ENCODE peak calls at places on chromosomes 2 and 18, in seven cellular contexts. C is cardiac fibroblast; E is heart left ventricle; L is RWPE2; M is stimulated activated CD4-positive, alpha-beta T cell treated with anti-CD3 and anti-CD28 coated beads, Interleukin-2, amount 100 ng/mL, for 48 hours; F is A549; T is EL. I is an unnamed sample.

GRCh38 chr2:177187631-177188312 is 24.8 kb upstream of the HNRNPA3 start:
- DNase-seq in F (no peak), L (no peak), T (peak), C (peak), E (no peak), M (no peak), I (peak)

GRCh38 chr2:128322651-128323491 is 4.2 kb upstream of the HS6ST1 start:
- DNase-seq in T (no peak), M (no peak), F (no peak), C (peak), L (no peak), E (peak), I (no peak)

GRCh38 chr2:81495556-81495955 is 1191.0 kb upstream of the LRRTM1 start:
- DNase-seq in C (no peak), L (no peak), T (no peak), F (no peak), E (no peak), M (no peak), I (no peak)

GRCh38 chr2:11540148-11540995 is 6.5 kb downstream of the GREB1 start:
- DNase-seq in L (no peak), T (no peak), F (no peak), M (no peak), C (no peak), E (no peak), I (no peak)

GRCh38 chr2:8576525-8577157 is 105.2 kb upstream of the ID2 start:
- DNase-seq in T (no peak), E (no peak), M (no peak), C (no peak), L (no peak), F (no peak), I (no peak)

GRCh38 chr2:3223080-3223923 is 154.3 kb downstream of the EIPR1 start:
- DNase-seq in M (peak), T (peak), E (no peak), C (peak), L (no peak), F (no peak), I (no peak)

GRCh38 chr18:70322928-70323327 is 34.1 kb downstream of the SOCS6 start:
- DNase-seq in C (peak), F (peak), T (peak), M (no peak), L (no peak), E (no peak), I (no peak)

GRCh38 chr2:108640731-108641130 is 78.6 kb upstream of the RANBP2 start:
- DNase-seq in F (peak), M (no peak), C (peak), L (no peak), T (peak), E (no peak), I (peak)

GRCh38 chr2:137826373-137827372 is 137.6 kb upstream of the HNMT start:
- DNase-seq in E (no peak), M (no peak), C (no peak), T (no peak), F (no peak), L (no peak), I (no peak)

GRCh38 chr2:218332920-218333645 is 23.6 kb upstream of the CATIP start:
- DNase-seq in F (no peak), T (no peak), M (no peak), E (no peak), C (peak), L (no peak), I (no peak)

GRCh38 chr18:77360315-77361186 is 110.9 kb downstream of the GALR1 start:
- DNase-seq in M (no peak), C (no peak), F (no peak), T (no peak), E (no peak), L (no peak), I (no peak)

GRCh38 chr2:172285010-172285621 is 142.3 kb upstream of the ITGA6 start:
- DNase-seq in T (peak), C (peak), M (no peak), E (no peak), L (no peak), F (no peak), I (no peak)

GRCh38 chr2:237702439-237703397 is 75.3 kb downstream of the LRRFIP1 start:
- DNase-seq in C (peak), L (no peak), F (no peak), M (no peak), E (peak), T (peak), I (no peak)

GRCh38 chr2:102258386-102259074 is 52.8 kb upstream of the IL1RL1 start:
- DNase-seq in T (peak), F (peak), E (no peak), M (no peak), C (peak), L (no peak), I (peak)

GRCh38 chr2:98458207-98458606 is 13.5 kb downstream of the INPP4A start:
- DNase-seq in F (peak), M (no peak), C (peak), L (no peak), T (no peak), E (no peak), I (no peak)

GRCh38 chr18:22710628-22711380 is 222.3 kb upstream of the RBBP8 start:
- DNase-seq in C (peak), M (no peak), E (no peak), F (peak), T (peak), L (no peak), I (no peak)

GRCh38 chr2:222296311-222296736 is 2.5 kb downstream of the PAX3 start:
- DNase-seq in C (no peak), L (no peak), E (no peak), F (no peak), T (peak), M (no peak), I (no peak)

GRCh38 chr2:200379481-200380120 is 73.1 kb downstream of the SPATS2L start:
- DNase-seq in M (no peak), T (no peak), F (no peak), L (no peak), E (no peak), C (no peak), I (no peak)

GRCh38 chr2:48120759-48121242 is 214.5 kb upstream of the FBXO11 start:
- DNase-seq in F (no peak), M (no peak), C (no peak), E (no peak), L (no peak), T (no peak), I (no peak)

GRCh38 chr18:25373443-25373842 is 21.5 kb upstream of the ZNF521 start:
- DNase-seq in E (no peak), F (no peak), M (no peak), L (no peak), T (no peak), C (no peak), I (no peak)

GRCh38 chr2:23375448-23375847 is 9.5 kb upstream of the KLHL29 start:
- DNase-seq in E (no peak), M (no peak), T (peak), C (no peak), L (no peak), F (peak), I (no peak)

GRCh38 chr2:219289537-219290361 is 10.6 kb downstream of the DNAJB2 start:
- DNase-seq in E (no peak), L (peak), T (peak), C (peak), M (no peak), F (no peak), I (no peak)

GRCh38 chr2:182435754-182436153 is 8.9 kb upstream of the PDE1A start:
- DNase-seq in E (no peak), M (no peak), C (peak), L (no peak), T (peak), F (no peak), I (no peak)

GRCh38 chr2:180077295-180077906 is 70.3 kb upstream of the CWC22 start:
- DNase-seq in C (peak), M (no peak), F (peak), T (peak), E (no peak), L (no peak), I (peak)

GRCh38 chr2:164984428-164984827 is 29.1 kb upstream of the SLC38A11 start:
- DNase-seq in F (no peak), C (no peak), E (no peak), M (no peak), T (peak), L (no peak), I (no peak)

GRCh38 chr2:44515416-44515815 is 153.7 kb downstream of the CAMKMT start:
- DNase-seq in E (no peak), T (no peak), C (peak), F (no peak), L (no peak), M (no peak), I (no peak)